ENCODE peak calls at places on chromosome 4, in five cellular contexts. C is SK-N-SH treated with all-trans-retinoic acid at 6 μM for 48 hours; R is upper lobe of left lung; W is T-helper 17 cell; J is activated T-cell treated with anti-CD3 and anti-CD28 coated beads, Interleukin-2, amount 50 U/mL, for 4 hours. X is an unnamed sample.

GRCh38 chr4:104732766-104733165 is 238.1 kb upstream of the CXXC4 start:
- ATAC-seq in C (no peak), R (no peak), W (no peak), J (no peak), X (no peak)

GRCh38 chr4:75547647-75548387 is 8.0 kb upstream of the ODAPH start:
- ATAC-seq in C (no peak), R (no peak), W (no peak), J (no peak), X (no peak)

GRCh38 chr4:71209161-71209560 is 129.7 kb upstream of the SLC4A4 start:
- ATAC-seq in C (no peak), R (peak; percentile 79), W (no peak), J (no peak), X (no peak)

GRCh38 chr4:54322817-54323417 is 93.8 kb downstream of the PDGFRA start:
- ATAC-seq in C (peak; percentile 98), R (peak; percentile 74), W (peak; percentile 69), J (peak; percentile 41), X (peak; percentile 61)

GRCh38 chr4:113784497-113785254 is 23.1 kb upstream of the CAMK2D start:
- ATAC-seq in C (peak; percentile 87), R (peak; percentile 87), W (no peak), J (peak; percentile 59), X (no peak)

GRCh38 chr4:124181045-124181444 is 531.5 kb downstream of the ANKRD50 start:
- ATAC-seq in C (peak; percentile 48), R (no peak), W (no peak), J (no peak), X (no peak)

GRCh38 chr4:4247711-4248035 is 350 bp downstream of the TMEM128 start:
- ATAC-seq in C (peak; percentile 13), R (peak; percentile 3), W (peak; percentile 52), J (peak; percentile 18), X (peak; percentile 58)

GRCh38 chr4:185920691-185921260 is 108.8 kb upstream of the SORBS2 start:
- ATAC-seq in C (no peak), R (no peak), W (no peak), J (no peak), X (no peak)

GRCh38 chr4:138175337-138175794 is 66.8 kb downstream of the SLC7A11 start:
- ATAC-seq in C (peak; percentile 34), R (no peak), W (no peak), J (no peak), X (no peak)

GRCh38 chr4:185761352-185762235 is 50.4 kb downstream of the SORBS2 start:
- ATAC-seq in C (no peak), R (no peak), W (no peak), J (no peak), X (no peak)

GRCh38 chr4:185259719-185260118 is 50.3 kb downstream of the SNX25 start:
- ATAC-seq in C (no peak), R (no peak), W (no peak), J (no peak), X (no peak)

GRCh38 chr4:66691101-66691500 is 854.2 kb downstream of the CENPC start:
- ATAC-seq in C (peak; percentile 49), R (no peak), W (no peak), J (no peak), X (no peak)

GRCh38 chr4:174193438-174194015 is 89.9 kb downstream of the FBXO8 start:
- ATAC-seq in C (peak; percentile 91), R (no peak), W (no peak), J (no peak), X (no peak)

GRCh38 chr4:184318852-184319251 is 101.2 kb upstream of the ENPP6 start:
- ATAC-seq in C (no peak), R (no peak), W (no peak), J (peak; percentile 12), X (no peak)

GRCh38 chr4:173051697-173052096 is 116.9 kb upstream of the GALNT7 start:
- ATAC-seq in C (peak; percentile 32), R (no peak), W (no peak), J (no peak), X (no peak)

GRCh38 chr4:87469390-87469789 is 47.0 kb downstream of the NUDT9 start:
- ATAC-seq in C (no peak), R (no peak), W (no peak), J (no peak), X (no peak)

GRCh38 chr4:173281001-173281400 is 53.2 kb downstream of the HMGB2 start:
- ATAC-seq in C (no peak), R (no peak), W (no peak), J (no peak), X (no peak)

GRCh38 chr4:17168571-17168970 is 270.1 kb upstream of the LDB2 start:
- ATAC-seq in C (peak; percentile 68), R (no peak), W (no peak), J (no peak), X (no peak)

GRCh38 chr4:20444599-20445337 is 193.1 kb downstream of the SLIT2 start:
- ATAC-seq in C (peak; percentile 76), R (no peak), W (no peak), J (no peak), X (no peak)

GRCh38 chr4:110492522-110492921 is 16.6 kb downstream of the ENPEP start:
- ATAC-seq in C (no peak), R (peak; percentile 53), W (no peak), J (no peak), X (no peak)

GRCh38 chr4:41148292-41148691 is 66.0 kb downstream of the APBB2 start:
- ATAC-seq in C (peak; percentile 20), R (no peak), W (no peak), J (no peak), X (no peak)

GRCh38 chr4:24428850-24429249 is 155.5 kb downstream of the DHX15 start:
- ATAC-seq in C (no peak), R (no peak), W (no peak), J (no peak), X (no peak)

GRCh38 chr4:152024881-152025280 is 264.1 kb upstream of the GATB start:
- ATAC-seq in C (no peak), R (no peak), W (peak; percentile 47), J (no peak), X (no peak)

GRCh38 chr4:149999485-150000074 is 78.7 kb upstream of the DCLK2 start:
- ATAC-seq in C (peak; percentile 85), R (peak; percentile 67), W (no peak), J (no peak), X (peak; percentile 53)

GRCh38 chr4:2442175-2442993 is 23.6 kb downstream of the CFAP99 start:
- ATAC-seq in C (peak; percentile 31), R (no peak), W (no peak), J (no peak), X (no peak)

GRCh38 chr4:173543266-173543665 is 13.2 kb upstream of the HAND2 start:
- ATAC-seq in C (no peak), R (no peak), W (no peak), J (no peak), X (no peak)

GRCh38 chr4:126051709-126052424 is 737.1 kb downstream of the FAT4 start:
- ATAC-seq in C (peak; percentile 99), R (peak; percentile 84), W (no peak), J (no peak), X (no peak)

GRCh38 chr4:108397850-108398249 is 222.5 kb upstream of the RPL34 start:
- ATAC-seq in C (no peak), R (no peak), W (no peak), J (peak; percentile 48), X (no peak)

GRCh38 chr4:152981842-152982241 is 45.7 kb downstream of the FHDC1 start:
- ATAC-seq in C (no peak), R (no peak), W (no peak), J (no peak), X (no peak)

GRCh38 chr4:141079393-141079930 is 53.8 kb downstream of the RNF150 start:
- ATAC-seq in C (no peak), R (no peak), W (no peak), J (no peak), X (no peak)

GRCh38 chr4:133585323-133585722 is 436.2 kb downstream of the PCDH10 start:
- ATAC-seq in C (no peak), R (no peak), W (no peak), J (no peak), X (no peak)

GRCh38 chr4:175906397-175906796 is 94.3 kb upstream of the GPM6A start:
- ATAC-seq in C (no peak), R (no peak), W (no peak), J (no peak), X (no peak)

GRCh38 chr4:4271912-4272311 is 18.0 kb downstream of the LYAR start:
- ATAC-seq in C (peak; percentile 41), R (peak; percentile 29), W (no peak), J (no peak), X (no peak)

GRCh38 chr4:45043916-45044315 is 317.6 kb upstream of the GNPDA2 start:
- ATAC-seq in C (no peak), R (no peak), W (no peak), J (no peak), X (no peak)

GRCh38 chr4:3168029-3168428 is 80.9 kb upstream of the MSANTD1 start:
- ATAC-seq in C (no peak), R (no peak), W (no peak), J (no peak), X (peak; percentile 70)

GRCh38 chr4:122747068-122747467 is 14.6 kb downstream of the BBS12 start:
- ATAC-seq in C (no peak), R (no peak), W (no peak), J (no peak), X (no peak)

GRCh38 chr4:7186081-7186480 is 6.3 kb upstream of the SORCS2 start:
- ATAC-seq in C (peak; percentile 67), R (peak; percentile 12), W (no peak), J (no peak), X (no peak)